ENCODE peak calls at places on chromosomes 12 and 14, in ten cellular contexts. One of them, this sample, is unnamed.
A peak's percentile ranks its signal among the peaks of the same experiment; 100 is the strongest.

GRCh38 chr12:59388176-59388575 is 207.7 kb upstream of the SLC16A7 start:
- DNase-seq in activated CD4-positive, alpha-beta T cell treated with anti-CD3 and anti-CD28 coated beads for 24 hours: no peak
- DNase-seq in activated T-cell treated with anti-CD3 and anti-CD28 coated beads for 1 hour: no peak
- DNase-seq in A172: no peak
- DNase-seq in aorta: no peak
- DNase-seq in AG10803: no peak
- DNase-seq in NCI-H2029 treated with DMSO at 0.1 percent for 48 hours: no peak
- DNase-seq in stimulated activated CD8-positive, alpha-beta memory T cell treated with anti-CD3 and anti-CD28 coated beads, Interleukin-15, amount 100 ng/mL, for 1 hour: no peak
- DNase-seq in hypothalamus: no peak
- DNase-seq in NCI-H1436: no peak
- DNase-seq in this sample: no peak

GRCh38 chr12:19139795-19140194 is 10.3 kb downstream of the PLEKHA5 start:
- DNase-seq in A172: no peak
- DNase-seq in AG10803: no peak
- DNase-seq in activated T-cell treated with anti-CD3 and anti-CD28 coated beads for 1 hour: no peak
- DNase-seq in stimulated activated CD8-positive, alpha-beta memory T cell treated with anti-CD3 and anti-CD28 coated beads, Interleukin-15, amount 100 ng/mL, for 1 hour: no peak
- DNase-seq in NCI-H1436: no peak
- DNase-seq in aorta: no peak
- DNase-seq in NCI-H2029 treated with DMSO at 0.1 percent for 48 hours: no peak
- DNase-seq in activated CD4-positive, alpha-beta T cell treated with anti-CD3 and anti-CD28 coated beads for 24 hours: no peak
- DNase-seq in hypothalamus: no peak
- DNase-seq in this sample: no peak

GRCh38 chr12:49365542-49365941 is 1.7 kb upstream of the SPATS2 start:
- DNase-seq in NCI-H2029 treated with DMSO at 0.1 percent for 48 hours: no peak
- DNase-seq in activated CD4-positive, alpha-beta T cell treated with anti-CD3 and anti-CD28 coated beads for 24 hours: no peak
- DNase-seq in stimulated activated CD8-positive, alpha-beta memory T cell treated with anti-CD3 and anti-CD28 coated beads, Interleukin-15, amount 100 ng/mL, for 1 hour: no peak
- DNase-seq in hypothalamus: no peak
- DNase-seq in aorta: no peak
- DNase-seq in activated T-cell treated with anti-CD3 and anti-CD28 coated beads for 1 hour: no peak
- DNase-seq in A172: peak; percentile 69
- DNase-seq in NCI-H1436: no peak
- DNase-seq in AG10803: no peak
- DNase-seq in this sample: no peak

GRCh38 chr12:77382096-77382742 is 316.9 kb upstream of the E2F7 start:
- DNase-seq in aorta: no peak
- DNase-seq in A172: no peak
- DNase-seq in hypothalamus: no peak
- DNase-seq in activated CD4-positive, alpha-beta T cell treated with anti-CD3 and anti-CD28 coated beads for 24 hours: no peak
- DNase-seq in stimulated activated CD8-positive, alpha-beta memory T cell treated with anti-CD3 and anti-CD28 coated beads, Interleukin-15, amount 100 ng/mL, for 1 hour: no peak
- DNase-seq in activated T-cell treated with anti-CD3 and anti-CD28 coated beads for 1 hour: no peak
- DNase-seq in NCI-H1436: no peak
- DNase-seq in AG10803: peak; percentile 49
- DNase-seq in NCI-H2029 treated with DMSO at 0.1 percent for 48 hours: no peak
- DNase-seq in this sample: no peak

GRCh38 chr14:90941705-90942104 is 118.7 kb downstream of the RPS6KA5 start:
- DNase-seq in activated T-cell treated with anti-CD3 and anti-CD28 coated beads for 1 hour: no peak
- DNase-seq in NCI-H1436: no peak
- DNase-seq in A172: no peak
- DNase-seq in aorta: no peak
- DNase-seq in NCI-H2029 treated with DMSO at 0.1 percent for 48 hours: no peak
- DNase-seq in activated CD4-positive, alpha-beta T cell treated with anti-CD3 and anti-CD28 coated beads for 24 hours: no peak
- DNase-seq in AG10803: no peak
- DNase-seq in hypothalamus: no peak
- DNase-seq in stimulated activated CD8-positive, alpha-beta memory T cell treated with anti-CD3 and anti-CD28 coated beads, Interleukin-15, amount 100 ng/mL, for 1 hour: no peak
- DNase-seq in this sample: no peak

GRCh38 chr12:46372852-46373302 is 304 bp upstream of the SLC38A2 start:
- DNase-seq in activated CD4-positive, alpha-beta T cell treated with anti-CD3 and anti-CD28 coated beads for 24 hours: no peak
- DNase-seq in AG10803: no peak
- DNase-seq in hypothalamus: no peak
- DNase-seq in stimulated activated CD8-positive, alpha-beta memory T cell treated with anti-CD3 and anti-CD28 coated beads, Interleukin-15, amount 100 ng/mL, for 1 hour: no peak
- DNase-seq in NCI-H1436: no peak
- DNase-seq in activated T-cell treated with anti-CD3 and anti-CD28 coated beads for 1 hour: no peak
- DNase-seq in A172: no peak
- DNase-seq in aorta: no peak
- DNase-seq in NCI-H2029 treated with DMSO at 0.1 percent for 48 hours: no peak
- DNase-seq in this sample: no peak

GRCh38 chr14:50321009-50321660 is 9.0 kb downstream of the DMAC2L start:
- DNase-seq in activated T-cell treated with anti-CD3 and anti-CD28 coated beads for 1 hour: peak; percentile 35
- DNase-seq in aorta: no peak
- DNase-seq in AG10803: peak; percentile 88
- DNase-seq in NCI-H1436: peak; percentile 52
- DNase-seq in activated CD4-positive, alpha-beta T cell treated with anti-CD3 and anti-CD28 coated beads for 24 hours: peak; percentile 37
- DNase-seq in hypothalamus: peak; percentile 59
- DNase-seq in stimulated activated CD8-positive, alpha-beta memory T cell treated with anti-CD3 and anti-CD28 coated beads, Interleukin-15, amount 100 ng/mL, for 1 hour: peak; percentile 39
- DNase-seq in NCI-H2029 treated with DMSO at 0.1 percent for 48 hours: peak; percentile 87
- DNase-seq in A172: peak; percentile 86
- DNase-seq in this sample: peak; percentile 49

GRCh38 chr12:91404362-91404899 is 221.8 kb upstream of the DCN start:
- DNase-seq in NCI-H1436: no peak
- DNase-seq in activated T-cell treated with anti-CD3 and anti-CD28 coated beads for 1 hour: no peak
- DNase-seq in stimulated activated CD8-positive, alpha-beta memory T cell treated with anti-CD3 and anti-CD28 coated beads, Interleukin-15, amount 100 ng/mL, for 1 hour: no peak
- DNase-seq in aorta: no peak
- DNase-seq in AG10803: no peak
- DNase-seq in activated CD4-positive, alpha-beta T cell treated with anti-CD3 and anti-CD28 coated beads for 24 hours: no peak
- DNase-seq in A172: no peak
- DNase-seq in hypothalamus: no peak
- DNase-seq in NCI-H2029 treated with DMSO at 0.1 percent for 48 hours: no peak
- DNase-seq in this sample: no peak

GRCh38 chr14:64879635-64880381 is at the start of gene SPTB:
- DNase-seq in AG10803: no peak
- DNase-seq in NCI-H2029 treated with DMSO at 0.1 percent for 48 hours: no peak
- DNase-seq in activated CD4-positive, alpha-beta T cell treated with anti-CD3 and anti-CD28 coated beads for 24 hours: peak; percentile 63
- DNase-seq in hypothalamus: no peak
- DNase-seq in NCI-H1436: peak; percentile 68
- DNase-seq in aorta: peak; percentile 73
- DNase-seq in A172: no peak
- DNase-seq in activated T-cell treated with anti-CD3 and anti-CD28 coated beads for 1 hour: peak; percentile 53
- DNase-seq in stimulated activated CD8-positive, alpha-beta memory T cell treated with anti-CD3 and anti-CD28 coated beads, Interleukin-15, amount 100 ng/mL, for 1 hour: peak; percentile 33
- DNase-seq in this sample: peak; percentile 15

GRCh38 chr12:122282066-122282465 is 15.8 kb upstream of the VPS33A start:
- DNase-seq in NCI-H2029 treated with DMSO at 0.1 percent for 48 hours: no peak
- DNase-seq in aorta: no peak
- DNase-seq in hypothalamus: no peak
- DNase-seq in activated T-cell treated with anti-CD3 and anti-CD28 coated beads for 1 hour: no peak
- DNase-seq in A172: peak; percentile 70
- DNase-seq in stimulated activated CD8-positive, alpha-beta memory T cell treated with anti-CD3 and anti-CD28 coated beads, Interleukin-15, amount 100 ng/mL, for 1 hour: no peak
- DNase-seq in activated CD4-positive, alpha-beta T cell treated with anti-CD3 and anti-CD28 coated beads for 24 hours: no peak
- DNase-seq in NCI-H1436: no peak
- DNase-seq in AG10803: peak; percentile 83
- DNase-seq in this sample: no peak

GRCh38 chr12:107668320-107668719 is 17.3 kb upstream of the PWP1 start:
- DNase-seq in activated T-cell treated with anti-CD3 and anti-CD28 coated beads for 1 hour: no peak
- DNase-seq in stimulated activated CD8-positive, alpha-beta memory T cell treated with anti-CD3 and anti-CD28 coated beads, Interleukin-15, amount 100 ng/mL, for 1 hour: no peak
- DNase-seq in AG10803: no peak
- DNase-seq in NCI-H1436: no peak
- DNase-seq in aorta: no peak
- DNase-seq in A172: no peak
- DNase-seq in activated CD4-positive, alpha-beta T cell treated with anti-CD3 and anti-CD28 coated beads for 24 hours: no peak
- DNase-seq in hypothalamus: no peak
- DNase-seq in NCI-H2029 treated with DMSO at 0.1 percent for 48 hours: no peak
- DNase-seq in this sample: no peak

GRCh38 chr12:100823988-100824387 is 29.4 kb downstream of the ANO4 start:
- DNase-seq in stimulated activated CD8-positive, alpha-beta memory T cell treated with anti-CD3 and anti-CD28 coated beads, Interleukin-15, amount 100 ng/mL, for 1 hour: no peak
- DNase-seq in NCI-H1436: no peak
- DNase-seq in activated T-cell treated with anti-CD3 and anti-CD28 coated beads for 1 hour: no peak
- DNase-seq in A172: peak; percentile 2
- DNase-seq in aorta: no peak
- DNase-seq in activated CD4-positive, alpha-beta T cell treated with anti-CD3 and anti-CD28 coated beads for 24 hours: no peak
- DNase-seq in hypothalamus: no peak
- DNase-seq in NCI-H2029 treated with DMSO at 0.1 percent for 48 hours: no peak
- DNase-seq in AG10803: peak; percentile 49
- DNase-seq in this sample: no peak